ENCODE peak calls at places on chromosomes 7 and 10, in seven cellular contexts. N is natural killer cell treated with Interleukin-12 subunit alpha and Interleukin-12 subunit beta and Interleukin-15 and Interleukin-18, amount 100 ng/mL, for 72 hours; Q is HCT116; T is A549; X is LoVo; Y is stimulated activated naive B cell treated with anti-CD40 and anti-IgM and Interleukin-4, amounts not matched to agents 10 μg/mL and 1 μg/mL and 100 μg/mL, for 72 hours; P is IMR-90. C is an unnamed sample.

GRCh38 chr7:28984631-28985030 is 26.5 kb upstream of the TRIL start:
- DNase-seq in N (no peak), Q (no peak), T (no peak), X (peak; percentile 15), Y (no peak), P (peak; percentile 85), C (no peak)

GRCh38 chr7:2955177-2955768 is 88.4 kb downstream of the CARD11 start:
- DNase-seq in N (no peak), Q (no peak), T (no peak), X (no peak), Y (no peak), P (no peak), C (no peak)

GRCh38 chr10:120824864-120825263 is 26.3 kb upstream of the WDR11 start:
- DNase-seq in N (no peak), Q (peak; percentile 54), T (peak; percentile 48), X (peak; percentile 12), Y (peak; percentile 4), P (no peak), C (no peak)

GRCh38 chr10:18312385-18313145 is 172.3 kb downstream of the CACNB2 start:
- DNase-seq in N (no peak), Q (peak; percentile 15), T (peak; percentile 38), X (peak; percentile 40), Y (no peak), P (peak; percentile 62), C (no peak)

GRCh38 chr7:14748461-14748860 is 154.1 kb downstream of the DGKB start:
- DNase-seq in N (no peak), Q (peak; percentile 39), T (no peak), X (peak; percentile 50), Y (no peak), P (peak; percentile 77), C (no peak)

GRCh38 chr10:90858489-90858968 is 690 bp upstream of the HTR7 start:
- DNase-seq in N (no peak), Q (no peak), T (no peak), X (no peak), Y (no peak), P (no peak), C (no peak)

GRCh38 chr7:43431020-43431595 is 151.8 kb upstream of the STK17A start:
- DNase-seq in N (no peak), Q (no peak), T (no peak), X (no peak), Y (no peak), P (peak; percentile 8), C (no peak)

GRCh38 chr7:94394399-94395140 is at the start of gene COL1A2:
- DNase-seq in N (no peak), Q (no peak), T (no peak), X (no peak), Y (no peak), P (peak; percentile 99), C (no peak)

C was measured in GM12878.